ENCODE peak calls at places on chromosomes 4 and X, in four cellular contexts. Y is brain microvascular endothelial cell; E is CD4-positive, alpha-beta T cell; W is mammary epithelial cell. H is an unnamed sample.
A peak's percentile ranks its signal among the peaks of the same experiment; 100 is the strongest.

GRCh38 chrX:9310596-9310995 is 154.3 kb upstream of the TBL1X start:
- DNase-seq in Y (no peak), E (no peak), W (no peak), H (no peak)

GRCh38 chrX:82961129-82961528 is 547.0 kb upstream of the POU3F4 start:
- DNase-seq in Y (no peak), E (no peak), W (no peak), H (no peak)

GRCh38 chrX:71910526-71911022 is at the start of gene NHSL2:
- DNase-seq in Y (no peak), E (no peak), W (no peak), H (no peak)

GRCh38 chr4:680931-681645 is 6.7 kb downstream of the MYL5 start:
- DNase-seq in Y (no peak), E (no peak), W (no peak), H (peak; percentile 83)

GRCh38 chr4:173242466-173243250 is 74.0 kb downstream of the GALNT7 start:
- DNase-seq in Y (no peak), E (no peak), W (peak; percentile 19), H (no peak)

GRCh38 chrX:30580641-30581040 is 3.1 kb upstream of the TASL start:
- DNase-seq in Y (no peak), E (no peak), W (no peak), H (no peak)

GRCh38 chr4:122003335-122003734 is 51.5 kb upstream of the TRPC3 start:
- DNase-seq in Y (peak; percentile 22), E (no peak), W (no peak), H (no peak)

GRCh38 chrX:21798677-21799219 is 40.7 kb upstream of the MBTPS2 start:
- DNase-seq in Y (peak; percentile 73), E (no peak), W (peak; percentile 94), H (peak; percentile 64)

GRCh38 chrX:71224969-71225368 is 1.9 kb downstream of the GJB1 start:
- DNase-seq in Y (no peak), E (no peak), W (no peak), H (no peak)

GRCh38 chrX:97806238-97806637 is 922.5 kb downstream of the RPA4 start:
- DNase-seq in Y (no peak), E (no peak), W (no peak), H (no peak)

GRCh38 chr4:79886557-79886956 is 186.5 kb downstream of the ANTXR2 start:
- DNase-seq in Y (no peak), E (no peak), W (no peak), H (no peak)

GRCh38 chrX:153794897-153795816 is 689 bp downstream of the SSR4 start:
- DNase-seq in Y (no peak), E (peak; percentile 5), W (no peak), H (no peak)

GRCh38 chrX:143768976-143769375 is 48.4 kb upstream of the SPANXN2 start:
- DNase-seq in Y (no peak), E (no peak), W (peak; percentile 26), H (no peak)

GRCh38 chrX:152878976-152879755 is 18.7 kb upstream of the ZNF185 start:
- DNase-seq in Y (no peak), E (no peak), W (peak; percentile 87), H (no peak)

GRCh38 chrX:19794690-19795089 is 92.7 kb downstream of the SH3KBP1 start:
- DNase-seq in Y (no peak), E (no peak), W (peak; percentile 46), H (no peak)

GRCh38 chr4:74013269-74013668 is 14.8 kb upstream of the CXCL5 start:
- DNase-seq in Y (no peak), E (no peak), W (no peak), H (no peak)

GRCh38 chrX:109596015-109596414 is 29.0 kb downstream of the KCNE5 start:
- DNase-seq in Y (no peak), E (no peak), W (no peak), H (no peak)

GRCh38 chrX:72714471-72714916 is 388 bp upstream of the PHKA1 start:
- DNase-seq in Y (peak; percentile 37), E (no peak), W (peak; percentile 51), H (peak; percentile 66)

GRCh38 chrX:40174594-40175415 is 77.0 kb upstream of the BCOR start:
- DNase-seq in Y (peak; percentile 48), E (no peak), W (no peak), H (peak; percentile 76)

GRCh38 chr4:54118850-54119589 is 19.1 kb downstream of the GSX2 start:
- DNase-seq in Y (peak; percentile 51), E (no peak), W (no peak), H (no peak)

GRCh38 chr4:54120517-54120916 is 20.6 kb downstream of the GSX2 start:
- DNase-seq in Y (no peak), E (no peak), W (no peak), H (no peak)
- H3K27me3 ChIP-seq in Y (no peaks in the 10 kb centered on the region), E (no peaks in the 10 kb centered on the region), W (no peaks in the 10 kb centered on the region), H (no peaks in the 10 kb centered on the region)

GRCh38 chr4:123398803-123399637 is 2.4 kb downstream of the SPRY1 start:
- DNase-seq in Y (peak; percentile 71), E (no peak), W (peak; percentile 77), H (peak; percentile 47)
- H3K27me3 ChIP-seq in Y (no peaks in the 10 kb centered on the region), E (peaks cover 4% of the 10 kb centered on the region), W (no peaks in the 10 kb centered on the region), H (no peaks in the 10 kb centered on the region)

GRCh38 chrX:133677123-133678063 is 262.1 kb upstream of the GPC4 start:
- DNase-seq in Y (no peak), E (no peak), W (no peak), H (no peak)
- H3K27me3 ChIP-seq in Y (no peaks in the 10 kb centered on the region), E (no peaks in the 10 kb centered on the region), W (no peaks in the 10 kb centered on the region), H (no peaks in the 10 kb centered on the region)

GRCh38 chrX:54786972-54787371 is 11.1 kb downstream of the ITIH6 start:
- DNase-seq in Y (no peak), E (peak; percentile 8), W (peak; percentile 19), H (no peak)
- H3K27me3 ChIP-seq in Y (no peaks in the 10 kb centered on the region), E (no peaks in the 10 kb centered on the region), W (no peaks in the 10 kb centered on the region), H (peaks cover 12% of the 10 kb centered on the region)

H was measured in pancreas.